ENCODE peak calls at places on chromosomes 7 and 10, in seven cellular contexts. H is ascending aorta, K is Calu3, I is hepatocyte, O is Peyer's patch, B is fibroblast of pulmonary artery, Y is A549. E is an unnamed sample.

GRCh38 chr7:114008696-114009095 is 89.9 kb upstream of the PPP1R3A start:
- DNase-seq in K (no peak), Y (no peak), B (no peak), H (no peak), I (no peak), O (no peak), E (no peak)

GRCh38 chr10:5573968-5574641 is 49.3 kb downstream of the CALML3 start:
- DNase-seq in B (no peak), I (no peak), O (no peak), Y (no peak), H (no peak), K (no peak), E (no peak)

GRCh38 chr7:116316838-116317612 is 106.7 kb downstream of the TES start:
- DNase-seq in I (peak), H (peak), Y (peak), B (peak), K (peak), O (no peak), E (no peak)

GRCh38 chr7:19899517-19899916 is 126.1 kb upstream of the TMEM196 start:
- DNase-seq in H (no peak), Y (peak), B (peak), I (no peak), O (no peak), K (peak), E (no peak)

GRCh38 chr10:75018873-75019272 is 92.6 kb upstream of the SAMD8 start:
- DNase-seq in I (no peak), Y (no peak), H (no peak), K (no peak), B (no peak), O (no peak), E (no peak)

GRCh38 chr10:62681211-62681940 is 123.1 kb upstream of the ADO start:
- DNase-seq in K (no peak), I (peak), O (peak), B (no peak), H (no peak), Y (no peak), E (no peak)

GRCh38 chr10:13632407-13632806 is 45.6 kb downstream of the PRPF18 start:
- DNase-seq in O (no peak), B (no peak), H (no peak), I (no peak), Y (no peak), K (no peak), E (no peak)

GRCh38 chr10:122632031-122632430 is 67.6 kb downstream of the C10orf120 start:
- DNase-seq in I (no peak), K (no peak), H (peak), O (no peak), B (no peak), Y (no peak), E (peak)

GRCh38 chr10:21304198-21304597 is 221.3 kb downstream of the SKIDA1 start:
- DNase-seq in Y (peak), O (no peak), B (peak), I (no peak), K (no peak), H (no peak), E (no peak)

GRCh38 chr10:103504181-103504783 is 10.8 kb downstream of the NEURL1 start:
- DNase-seq in B (peak), H (peak), O (no peak), I (peak), K (peak), Y (peak), E (no peak)

DNA sequence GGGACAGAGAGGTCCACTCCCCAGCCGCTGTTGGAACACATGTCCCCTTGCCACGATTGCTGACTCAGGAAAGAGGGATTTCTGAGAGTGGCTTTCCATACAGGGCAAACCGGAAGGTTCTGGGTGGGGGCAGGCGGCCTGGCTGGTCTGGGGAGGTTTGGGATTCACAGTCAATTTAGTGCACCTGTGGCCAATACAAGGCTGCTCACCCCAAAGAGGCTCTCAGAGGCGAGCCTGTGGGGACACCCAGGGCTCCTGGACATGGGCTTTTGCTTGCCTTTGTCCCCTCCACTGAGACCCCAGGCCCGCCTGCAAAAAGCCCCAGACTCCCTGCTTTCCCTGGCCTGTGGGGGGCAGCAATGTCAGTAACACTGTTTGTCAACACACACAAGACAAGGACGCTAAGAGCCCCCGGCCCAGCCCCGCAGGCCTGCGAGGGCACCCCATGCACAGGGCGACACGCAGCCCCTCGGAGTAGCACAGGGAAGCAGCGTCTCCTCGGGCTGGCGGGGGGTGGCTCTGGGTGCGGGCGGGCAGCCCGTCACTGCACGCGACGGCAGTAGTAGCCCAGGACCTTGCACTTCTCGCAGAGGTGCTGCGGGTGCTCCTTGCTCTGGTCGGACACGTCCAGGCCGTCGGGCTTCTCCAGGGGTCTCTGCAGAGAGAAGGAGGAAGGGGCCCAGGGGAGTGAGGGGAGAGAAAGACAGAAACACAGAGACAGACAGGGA is 38.7 kb downstream of the PPIF start:
- DNase-seq in K (no peak), Y (no peak), H (peak), I (no peak), O (peak), B (no peak), E (peak)
- TF ChIP-seq CTCF in K (no peak), Y (no peak), H (no peak), I (no peak), O (no peak), B (no peak), E (no peak)

GRCh38 chr7:146922777-146923176 is 806.2 kb downstream of the CNTNAP2 start:
- DNase-seq in O (no peak), Y (no peak), B (no peak), K (no peak), H (no peak), I (no peak), E (no peak)

GRCh38 chr7:146926833-146927232 is 810.2 kb downstream of the CNTNAP2 start:
- DNase-seq in O (no peak), Y (no peak), K (no peak), H (no peak), B (no peak), I (no peak), E (no peak)
- TF ChIP-seq CTCF in O (no peak), Y (no peak), K (no peak), H (no peak), B (no peak), I (no peak), E (no peak)

GRCh38 chr7:102302025-102302424 is 15.4 kb downstream of the SH2B2 start:
- DNase-seq in K (no peak), Y (no peak), H (no peak), I (no peak), O (no peak), B (no peak), E (no peak)

GRCh38 chr7:102304668-102305067 is 18.0 kb downstream of the SH2B2 start:
- DNase-seq in O (no peak), Y (no peak), I (no peak), K (no peak), B (no peak), H (no peak), E (no peak)

GRCh38 chr7:102297487-102298218 is 11.0 kb downstream of the SH2B2 start:
- DNase-seq in Y (no peak), H (no peak), K (no peak), B (no peak), O (no peak), I (no peak), E (no peak)

GRCh38 chr7:102303669-102304422 is 17.2 kb downstream of the SH2B2 start:
- DNase-seq in O (peak), I (no peak), Y (no peak), K (no peak), H (no peak), B (no peak), E (no peak)

GRCh38 chr7:102300643-102301211 is 14.1 kb downstream of the SH2B2 start:
- DNase-seq in Y (no peak), K (no peak), B (no peak), H (no peak), O (no peak), I (no peak), E (no peak)
- TF ChIP-seq CTCF in Y (no peak), K (no peak), B (no peak), H (no peak), O (no peak), I (peak), E (peak)

GRCh38 chr7:81439591-81439990 is 330.3 kb downstream of the HGF start:
- DNase-seq in I (no peak), O (no peak), Y (no peak), K (no peak), H (no peak), B (no peak), E (no peak)

GRCh38 chr7:81445462-81445861 is 324.4 kb downstream of the HGF start:
- DNase-seq in B (no peak), Y (no peak), K (no peak), O (no peak), I (no peak), H (no peak), E (no peak)

GRCh38 chr7:81447351-81447952 is 322.4 kb downstream of the HGF start:
- DNase-seq in O (no peak), H (no peak), I (peak), Y (peak), B (peak), K (peak), E (no peak)

GRCh38 chr7:81446212-81446611 is 323.6 kb downstream of the HGF start:
- DNase-seq in H (no peak), I (no peak), B (no peak), Y (no peak), K (no peak), O (no peak), E (no peak)

GRCh38 chr7:81441750-81442149 is 328.1 kb downstream of the HGF start:
- DNase-seq in B (no peak), I (no peak), Y (no peak), O (no peak), K (no peak), H (no peak), E (no peak)
- TF ChIP-seq CTCF in B (no peak), I (no peak), Y (no peak), O (no peak), K (no peak), H (no peak), E (no peak)

DNA sequence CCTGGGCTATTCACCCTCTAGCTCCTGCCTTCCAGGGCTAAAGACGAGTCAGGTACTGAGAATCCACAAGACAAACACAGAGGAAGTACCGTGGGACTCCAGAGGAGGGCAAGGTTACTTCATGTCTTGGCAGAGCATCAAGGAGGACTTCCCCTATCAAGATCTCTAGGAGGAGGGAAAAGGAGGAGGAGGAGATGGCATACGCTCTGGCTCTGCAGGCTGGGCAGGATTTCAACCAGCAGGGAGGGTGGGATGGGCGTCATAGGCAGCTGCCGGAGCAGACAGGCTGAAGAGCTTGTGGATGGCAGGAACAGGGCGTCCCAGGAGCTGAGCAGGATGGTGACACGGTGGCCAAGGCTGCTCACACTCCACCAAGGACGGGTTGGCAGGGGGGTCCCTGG is 21.3 kb downstream of the MDH2 start:
- DNase-seq in H (no peak), I (peak), Y (peak), O (peak), B (peak), K (peak), E (no peak)
- TF ChIP-seq CTCF in H (no peak), I (peak), Y (peak), O (no peak), B (peak), K (no peak), E (no peak)

GRCh38 chr7:11331128-11332102 is 357.7 kb downstream of the PHF14 start:
- DNase-seq in K (no peak), Y (no peak), H (no peak), I (no peak), O (no peak), B (no peak), E (no peak)
- TF ChIP-seq CTCF in K (no peak), Y (no peak), H (no peak), I (no peak), O (no peak), B (no peak), E (no peak)

GRCh38 chr7:47807756-47808155 is 140.5 kb downstream of the PKD1L1 start:
- DNase-seq in B (no peak), Y (no peak), K (no peak), H (peak), I (no peak), O (peak), E (no peak)
- TF ChIP-seq CTCF in B (no peak), Y (no peak), K (peak), H (no peak), I (no peak), O (peak), E (no peak)

DNA sequence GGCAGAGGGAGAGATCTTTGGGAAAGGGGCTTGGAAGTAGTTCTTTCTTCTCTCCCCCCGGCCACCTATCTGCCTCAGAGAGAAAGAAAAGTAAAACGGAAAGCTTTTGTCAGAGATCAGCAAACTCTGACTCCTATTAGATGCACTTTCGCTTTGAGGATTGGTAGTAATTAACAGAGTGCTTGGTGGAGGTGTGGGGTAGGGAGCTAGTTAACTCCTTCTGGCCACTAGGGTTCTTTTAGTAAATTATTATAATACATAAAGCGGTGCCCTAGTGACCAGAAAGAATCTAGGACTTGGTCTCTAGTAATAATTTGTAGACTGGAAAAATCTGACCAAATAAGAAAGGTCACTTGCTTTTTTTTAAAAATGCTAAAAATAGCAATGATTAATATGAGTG is 54.6 kb downstream of the CPVL start:
- DNase-seq in B (peak), K (no peak), Y (no peak), O (no peak), I (no peak), H (no peak), E (no peak)
- TF ChIP-seq CTCF in B (no peak), K (no peak), Y (no peak), O (peak), I (no peak), H (no peak), E (no peak)